ENCODE peak calls at places on chromosomes 16 and 17, in five cellular contexts. Z is pancreas, E is adrenal gland, F is lower leg skin, P is neural crest cell. K is an unnamed sample.
A peak's percentile ranks its signal among the peaks of the same experiment; 100 is the strongest.

GRCh38 chr17:83196973-83197880 is 117.8 kb downstream of the METRNL start:
- DNase-seq in Z (no peak), E (peak; percentile 7), P (no peak), F (peak; percentile 26), K (no peak)

GRCh38 chr16:58931436-58931835 is 197.3 kb upstream of the GOT2 start:
- DNase-seq in E (no peak), P (no peak), F (no peak), Z (no peak), K (no peak)

GRCh38 chr17:16922386-16923096 is 49.4 kb downstream of the TNFRSF13B start:
- DNase-seq in P (no peak), E (no peak), F (no peak), Z (no peak), K (no peak)

GRCh38 chr16:88390265-88390664 is 7.5 kb downstream of the ZNF469 start:
- DNase-seq in Z (no peak), P (no peak), E (no peak), F (no peak), K (no peak)

GRCh38 chr17:66605561-66605960 is 229.4 kb upstream of the CACNG5 start:
- DNase-seq in Z (no peak), F (no peak), P (no peak), E (no peak), K (no peak)

GRCh38 chr17:17822189-17822978 is 14.4 kb downstream of the SREBF1 start:
- DNase-seq in Z (peak; percentile 76), E (peak; percentile 93), F (peak; percentile 77), P (no peak), K (no peak)

GRCh38 chr17:6092182-6092922 is 22.2 kb downstream of the WSCD1 start:
- DNase-seq in E (no peak), P (no peak), F (no peak), Z (no peak), K (no peak)

GRCh38 chr16:1317479-1318267 is 8.2 kb downstream of the UBE2I start:
- DNase-seq in P (no peak), E (no peak), F (no peak), Z (no peak), K (no peak)

GRCh38 chr16:51355195-51355594 is 204.1 kb upstream of the SALL1 start:
- DNase-seq in E (no peak), P (no peak), Z (no peak), F (no peak), K (no peak)

GRCh38 chr16:86828202-86828601 is 249.9 kb downstream of the FOXL1 start:
- DNase-seq in P (no peak), Z (no peak), E (no peak), F (no peak), K (no peak)

GRCh38 chr16:11871193-11871592 is 19.9 kb upstream of the RSL1D1 start:
- DNase-seq in F (no peak), E (no peak), P (no peak), Z (no peak), K (no peak)

GRCh38 chr17:29039764-29040598 is 3.0 kb upstream of the PIPOX start:
- DNase-seq in E (no peak), Z (no peak), P (no peak), F (no peak), K (peak; percentile 47)

GRCh38 chr17:17401271-17401781 is 75.5 kb upstream of the MED9 start:
- DNase-seq in E (peak; percentile 63), F (no peak), P (no peak), Z (no peak), K (no peak)

GRCh38 chr16:30659507-30660423 is 1.5 kb downstream of the FBRS start:
- DNase-seq in E (peak; percentile 52), P (no peak), F (peak; percentile 45), Z (peak; percentile 55), K (no peak)

GRCh38 chr17:3594056-3594810 is 15.0 kb downstream of the TRPV1 start:
- DNase-seq in F (no peak), E (no peak), Z (no peak), P (no peak), K (no peak)

GRCh38 chr16:85947511-85948509 is 48.8 kb downstream of the IRF8 start:
- DNase-seq in F (no peak), P (no peak), Z (no peak), E (no peak), K (no peak)

GRCh38 chr16:21150375-21151001 is at the start of gene DNAH3:
- DNase-seq in Z (no peak), F (no peak), E (no peak), P (no peak), K (no peak)

GRCh38 chr17:81254955-81255717 is 16.0 kb downstream of the NDUFAF8 start:
- DNase-seq in F (peak; percentile 68), E (peak; percentile 47), P (peak; percentile 63), Z (peak; percentile 79), K (peak; percentile 65)

GRCh38 chr17:71099003-71099710 is 929.8 kb downstream of the KCNJ2 start:
- DNase-seq in E (no peak), F (no peak), P (no peak), Z (no peak), K (no peak)

GRCh38 chr16:79170565-79171242 is 429.8 kb downstream of the MAF start:
- DNase-seq in P (no peak), E (peak; percentile 51), F (peak; percentile 45), Z (peak; percentile 23), K (no peak)

GRCh38 chr17:31511583-31511982 is 120.1 kb downstream of the RAB11FIP4 start:
- DNase-seq in F (no peak), Z (no peak), P (no peak), E (no peak), K (no peak)

GRCh38 chr17:48544356-48545021 is 420 bp downstream of the HOXB2 start:
- DNase-seq in E (peak; percentile 84), P (peak; percentile 54), Z (peak; percentile 52), F (peak; percentile 73), K (peak; percentile 79)

GRCh38 chr16:72876981-72877373 is 171.0 kb downstream of the ZFHX3 start:
- DNase-seq in F (no peak), P (no peak), E (peak; percentile 36), Z (no peak), K (no peak)

GRCh38 chr17:58383892-58384462 is 32.0 kb upstream of the SUPT4H1 start:
- DNase-seq in F (no peak), E (no peak), Z (no peak), P (no peak), K (no peak)

GRCh38 chr16:69845181-69845580 is 83.0 kb downstream of the WWP2 start:
- DNase-seq in E (peak; percentile 50), Z (no peak), F (no peak), P (no peak), K (no peak)

GRCh38 chr17:65817951-65818350 is 256.5 kb upstream of the AXIN2 start:
- DNase-seq in Z (no peak), F (no peak), P (no peak), E (no peak), K (no peak)

GRCh38 chr16:15682105-15682570 is 32.1 kb downstream of the NDE1 start:
- DNase-seq in F (peak; percentile 54), Z (no peak), E (peak; percentile 78), P (peak; percentile 6), K (no peak)

GRCh38 chr16:57145964-57146647 is 39.7 kb downstream of the PSME3IP1 start:
- DNase-seq in F (no peak), Z (no peak), P (no peak), E (no peak), K (no peak)

GRCh38 chr17:43401293-43401692 is 2.5 kb downstream of the ARL4D start:
- DNase-seq in F (no peak), Z (no peak), E (peak; percentile 89), P (no peak), K (no peak)

GRCh38 chr16:22195695-22196558 is 10.2 kb upstream of the EEF2K start:
- DNase-seq in F (peak; percentile 95), Z (peak; percentile 84), E (peak; percentile 81), P (peak; percentile 97), K (peak; percentile 99)

GRCh38 chr17:18225562-18226283 is at the start of gene LLGL1:
- DNase-seq in P (peak; percentile 21), Z (no peak), E (no peak), F (no peak), K (no peak)

GRCh38 chr17:83200231-83200699 is 120.9 kb downstream of the METRNL start:
- DNase-seq in P (no peak), Z (peak; percentile 50), F (peak; percentile 69), E (peak; percentile 61), K (no peak)

DNA sequence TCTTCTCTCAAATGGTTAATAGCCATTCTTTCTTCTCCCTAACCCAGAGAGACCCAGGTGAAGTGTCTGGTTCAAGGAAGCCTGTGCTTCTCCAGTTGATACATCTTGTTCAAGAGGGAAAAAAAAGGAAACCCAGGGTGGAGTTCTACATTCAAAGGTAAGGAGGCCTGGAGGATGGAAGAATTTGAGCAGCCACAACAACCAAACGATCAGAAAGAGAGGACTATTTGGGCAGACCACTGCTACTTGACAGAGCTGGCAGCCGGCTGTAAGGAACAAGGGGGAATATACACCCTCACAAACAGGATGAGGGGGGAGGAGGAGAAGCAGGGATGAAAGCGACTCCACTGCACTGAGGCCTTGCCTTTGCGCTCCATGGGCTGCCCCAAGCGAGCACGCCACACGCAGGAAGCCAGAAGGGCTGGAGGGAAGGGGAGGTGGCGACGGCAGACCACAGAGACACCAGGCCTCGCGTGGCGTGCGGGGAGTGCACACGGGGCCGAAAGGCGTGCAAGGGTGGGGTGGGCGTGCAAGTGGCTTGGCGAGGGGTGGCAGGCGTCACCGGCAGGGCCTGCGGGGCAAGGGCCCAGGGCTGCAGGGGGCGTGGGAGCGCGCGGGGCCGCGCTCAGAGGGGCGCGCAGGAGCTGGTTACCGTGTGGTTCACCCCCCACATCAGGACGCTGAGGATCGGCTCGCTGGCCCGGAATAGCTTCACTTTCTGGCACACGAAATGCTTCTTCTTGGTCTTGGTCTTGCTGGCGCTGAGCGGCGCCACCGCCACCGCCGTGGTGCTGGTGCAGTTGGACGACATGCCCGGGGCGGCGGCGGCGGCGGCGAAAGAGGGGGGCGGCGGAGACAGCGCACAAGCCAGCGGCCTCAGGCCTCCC is 499 bp downstream of the PIP4K2B start:
- DNase-seq in F (peak; percentile 31), E (peak; percentile 57), Z (peak; percentile 51), P (peak; percentile 21), K (peak; percentile 79)
- TF ChIP-seq CTCF in F (no peak), E (no peak), Z (no peak), P (peak; percentile 22), K (no peak)

GRCh38 chr16:9820481-9821246 is 361.6 kb downstream of the GRIN2A start:
- DNase-seq in P (peak; percentile 5), Z (no peak), E (no peak), F (no peak), K (no peak)
- TF ChIP-seq CTCF in P (peak; percentile 37), Z (no peak), E (no peak), F (no peak), K (no peak)

GRCh38 chr17:44961921-44962350 is 6.2 kb downstream of the C1QL1 start:
- DNase-seq in F (no peak), E (no peak), P (no peak), Z (no peak), K (no peak)
- TF ChIP-seq CTCF in F (no peak), E (no peak), P (no peak), Z (no peak), K (no peak)

GRCh38 chr17:74515941-74516340 is 15.3 kb downstream of the CD300LB start:
- DNase-seq in E (no peak), F (no peak), Z (no peak), P (no peak), K (no peak)
- TF ChIP-seq CTCF in E (no peak), F (no peak), Z (no peak), P (no peak), K (no peak)

K was measured in mesothelial cell of epicardium.